ENCODE peak calls at places on chromosomes 5 and 9, in four cellular contexts. W is effector memory CD4-positive, alpha-beta T cell; B is endothelial cell of umbilical vein; D is keratinocyte. C is an unnamed sample.

GRCh38 chr9:134968011-134968822 is 50.5 kb upstream of the FCN1 start:
- DNase-seq in D (no peak), W (no peak), B (no peak), C (no peak)

GRCh38 chr5:76801159-76801802 is 17.5 kb upstream of the F2RL1 start:
- DNase-seq in B (peak; percentile 30), D (no peak), W (no peak), C (no peak)

GRCh38 chr5:153755913-153756500 is 265.5 kb downstream of the GRIA1 start:
- DNase-seq in B (no peak), W (no peak), D (no peak), C (no peak)

GRCh38 chr5:166979576-166979975 is 1311.9 kb upstream of the WWC1 start:
- DNase-seq in W (no peak), D (no peak), B (no peak), C (no peak)

GRCh38 chr9:116342071-116342470 is 188.5 kb downstream of the PAPPA start:
- DNase-seq in D (no peak), W (no peak), B (no peak), C (no peak)

GRCh38 chr9:27634879-27635278 is 61.6 kb upstream of the C9orf72 start:
- DNase-seq in W (no peak), D (no peak), B (no peak), C (no peak)

GRCh38 chr9:133238272-133238850 is 29.3 kb upstream of the OBP2B start:
- DNase-seq in W (no peak), D (no peak), B (peak; percentile 47), C (no peak)

GRCh38 chr5:121121786-121122185 is 657.7 kb downstream of the PRR16 start:
- DNase-seq in D (no peak), W (no peak), B (no peak), C (no peak)

GRCh38 chr5:41246376-41246775 is 33.0 kb upstream of the C6 start:
- DNase-seq in D (peak; percentile 9), W (no peak), B (no peak), C (peak; percentile 70)

GRCh38 chr9:137454506-137455360 is 4.4 kb downstream of the NSMF start:
- DNase-seq in B (peak; percentile 10), W (no peak), D (no peak), C (no peak)

GRCh38 chr5:160685695-160686094 is 166.3 kb downstream of the ATP10B start:
- DNase-seq in W (no peak), B (no peak), D (no peak), C (no peak)

GRCh38 chr5:52702877-52703276 is 84.8 kb upstream of the ITGA1 start:
- DNase-seq in W (no peak), D (no peak), B (peak; percentile 74), C (no peak)

GRCh38 chr5:179190851-179191505 is 130.8 kb downstream of the ZNF354C start:
- DNase-seq in D (no peak), W (no peak), B (no peak), C (no peak)

GRCh38 chr9:122340161-122340560 is 30.7 kb upstream of the PTGS1 start:
- DNase-seq in B (peak; percentile 71), D (no peak), W (no peak), C (no peak)

GRCh38 chr5:95818181-95819147 is 4.1 kb downstream of the GLRX start:
- DNase-seq in B (no peak), W (no peak), D (no peak), C (no peak)

GRCh38 chr9:73152953-73153352 is 1.3 kb downstream of the ANXA1 start:
- DNase-seq in B (peak; percentile 43), D (no peak), W (no peak), C (no peak)

GRCh38 chr5:15009420-15009819 is 137.8 kb upstream of the ANKH start:
- DNase-seq in W (no peak), B (peak; percentile 96), D (peak; percentile 19), C (peak; percentile 33)

GRCh38 chr9:137409515-137409914 is 13.4 kb downstream of the EXD3 start:
- DNase-seq in W (no peak), B (no peak), D (no peak), C (no peak)

GRCh38 chr9:6915635-6916034 is 157.9 kb downstream of the KDM4C start:
- DNase-seq in W (no peak), D (no peak), B (no peak), C (no peak)

GRCh38 chr9:89538874-89539273 is 41.0 kb upstream of the SEMA4D start:
- DNase-seq in D (no peak), W (no peak), B (no peak), C (no peak)

GRCh38 chr9:31908891-31909480 is 475.5 kb upstream of the ACO1 start:
- DNase-seq in B (no peak), W (no peak), D (no peak), C (peak; percentile 16)

GRCh38 chr5:72248352-72249032 is 71.5 kb downstream of the MRPS27 start:
- DNase-seq in D (no peak), B (peak; percentile 97), W (no peak), C (no peak)

GRCh38 chr9:92631452-92632211 is 38.3 kb downstream of the IPPK start:
- DNase-seq in W (no peak), D (no peak), B (no peak), C (no peak)

DNA sequence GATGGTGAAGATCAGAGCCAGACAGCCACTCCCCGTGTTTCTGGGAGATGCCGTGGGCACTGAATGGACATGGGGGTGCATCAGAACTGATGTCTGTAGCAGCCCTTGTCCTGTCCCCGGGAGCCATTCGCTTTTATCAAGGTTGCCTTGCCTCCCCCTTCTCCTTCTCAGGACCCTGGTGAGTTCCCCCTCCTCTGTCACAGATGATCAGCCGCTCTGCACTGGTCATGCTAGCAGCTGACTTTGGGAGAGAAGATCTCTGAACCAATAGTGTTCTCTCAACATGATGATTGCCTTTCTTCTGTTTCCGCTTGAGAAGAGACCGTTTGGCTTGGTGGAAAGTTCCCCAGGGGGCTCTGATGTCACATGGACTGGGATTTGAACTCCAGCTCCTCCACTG is 24.7 kb upstream of the BOD1 start:
- DNase-seq in W (no peak), B (no peak), D (no peak), C (no peak)
- H3K27ac ChIP-seq in W (no peak overlapping the region), B (no peak overlapping the region), D (no peak overlapping the region), C (no peak overlapping the region)

DNA sequence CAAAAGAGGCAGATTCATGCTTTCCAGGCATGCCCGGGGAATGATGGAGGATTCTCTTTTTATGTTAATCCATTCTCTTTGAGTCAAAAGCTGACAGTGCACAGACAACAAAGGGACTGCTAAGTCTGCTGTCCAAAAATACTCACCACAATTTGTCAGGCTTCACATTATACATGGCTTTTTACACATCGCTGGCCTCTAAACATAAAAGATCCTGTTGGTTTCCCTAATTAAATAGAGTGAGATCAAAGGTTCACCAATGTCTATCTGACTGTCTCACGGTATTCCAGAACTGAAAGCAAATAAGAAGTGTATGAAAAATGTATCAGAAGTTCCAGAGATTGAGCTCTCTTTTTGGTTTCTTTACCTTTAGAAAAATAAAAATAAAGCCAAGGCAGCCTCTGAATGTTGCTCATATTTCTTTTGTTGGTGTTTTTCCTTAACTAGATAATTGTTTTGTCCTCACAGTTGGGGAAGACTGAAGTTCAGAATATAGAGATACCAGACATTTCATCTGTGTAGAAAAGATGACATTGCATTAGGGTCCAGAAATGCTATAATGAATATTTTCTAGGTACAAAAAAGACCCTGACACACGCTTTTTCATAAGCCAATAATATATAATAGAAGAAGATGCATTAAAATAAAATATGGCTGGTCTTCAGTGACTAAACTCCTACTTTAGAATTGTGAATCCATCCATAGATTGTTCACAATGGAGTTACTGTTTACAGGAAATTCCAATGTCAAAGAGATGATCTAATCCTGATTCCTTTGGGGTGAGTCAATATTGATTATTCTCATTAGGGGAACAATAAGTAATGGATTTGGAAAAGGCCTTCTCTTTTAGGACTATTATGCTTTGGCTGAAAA is 688.2 kb upstream of the CDH6 start:
- DNase-seq in D (no peak), W (no peak), B (peak; percentile 2), C (peak; percentile 8)
- H3K27ac ChIP-seq in D (peak overlapping the region; percentile 26), W (no peak overlapping the region), B (peak overlapping the region; percentile 41), C (peak overlapping the region; percentile 60)

DNA sequence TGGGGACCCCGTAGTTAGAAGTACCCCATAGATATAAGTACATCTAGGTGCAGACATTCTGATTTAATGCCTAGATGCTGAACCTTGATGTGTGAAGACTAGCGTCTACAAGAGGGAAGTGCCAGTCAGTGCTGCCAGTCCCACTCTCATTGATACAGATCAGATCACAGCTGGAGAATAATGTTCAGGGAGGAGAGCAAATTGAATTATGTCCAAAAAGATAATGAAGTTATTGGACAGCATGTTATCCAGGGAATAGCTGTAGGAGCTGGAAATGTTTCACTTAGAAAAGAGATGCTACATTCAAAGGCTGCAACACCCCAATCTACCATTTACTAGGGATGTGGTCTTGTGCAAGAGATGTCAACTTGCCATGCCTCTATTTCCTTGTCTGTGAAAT is 15.9 kb upstream of the RNF183 start:
- DNase-seq in W (no peak), B (no peak), D (no peak), C (no peak)
- H3K27ac ChIP-seq in W (no peak overlapping the region), B (no peak overlapping the region), D (no peak overlapping the region), C (no peak overlapping the region)

DNA sequence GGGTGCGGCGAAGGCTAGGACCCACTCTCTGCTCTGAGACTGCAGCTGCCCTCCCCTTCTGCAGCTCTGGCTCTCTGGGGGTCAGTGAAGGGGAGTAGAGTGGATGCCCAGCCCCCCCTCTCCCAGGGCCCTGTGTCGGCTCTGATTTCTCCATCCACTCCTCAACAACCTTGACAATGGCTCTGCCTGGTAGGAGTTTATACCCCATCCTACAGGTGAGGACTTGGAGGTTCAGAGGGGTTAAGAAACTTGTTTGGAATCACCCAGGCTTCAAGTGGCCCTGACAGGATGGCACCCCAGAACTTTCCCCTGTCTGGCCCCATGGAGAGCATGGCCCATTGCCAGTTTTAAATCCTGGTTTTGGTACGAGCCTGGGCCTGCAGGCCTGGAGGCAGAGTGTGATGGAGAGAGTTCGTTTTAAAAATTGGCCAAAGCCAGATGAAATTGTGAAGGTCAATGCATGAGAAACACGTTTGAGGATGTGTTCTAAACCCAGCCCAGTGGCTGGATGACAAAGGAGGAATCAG is 22.3 kb downstream of the NCS1 start:
- DNase-seq in B (no peak), W (no peak), D (no peak), C (no peak)
- H3K27ac ChIP-seq in B (no peak overlapping the region), W (no peak overlapping the region), D (no peak overlapping the region), C (no peak overlapping the region)

GRCh38 chr5:89445106-89445745 is 562.2 kb upstream of the MEF2C start:
- DNase-seq in B (no peak), D (no peak), W (no peak), C (no peak)

GRCh38 chr5:89440670-89441069 is 557.7 kb upstream of the MEF2C start:
- DNase-seq in B (peak; percentile 4), W (no peak), D (no peak), C (no peak)

GRCh38 chr5:89447027-89447426 is 564.0 kb upstream of the MEF2C start:
- DNase-seq in W (no peak), B (no peak), D (no peak), C (no peak)

GRCh38 chr5:89441965-89442364 is 559.0 kb upstream of the MEF2C start:
- DNase-seq in D (no peak), B (no peak), W (no peak), C (no peak)

GRCh38 chr5:89444073-89444472 is 561.1 kb upstream of the MEF2C start:
- DNase-seq in W (no peak), B (no peak), D (no peak), C (no peak)
- H3K27ac ChIP-seq in W (no peak overlapping the region), B (no peak overlapping the region), D (no peak overlapping the region), C (no peak overlapping the region)

GRCh38 chr5:157944938-157945337 is 86.0 kb upstream of the CLINT1 start:
- DNase-seq in W (no peak), D (no peak), B (no peak), C (no peak)
- H3K27ac ChIP-seq in W (no peak overlapping the region), D (no peak overlapping the region), B (no peak overlapping the region), C (no peak overlapping the region)

C was measured in epithelial cell of prostate.